ENCODE peak calls at places on chromosomes 6 and 20, in eight cellular contexts. W, T, H, U, K, G, F and Y are unnamed samples.

GRCh38 chr20:10924628-10925266 is 250.9 kb upstream of the JAG1 start:
- DNase-seq in W (no peak), T (no peak), H (peak), U (peak), K (no peak), G (no peak), F (peak), Y (no peak)

GRCh38 chr6:49693512-49693911 is 19.8 kb downstream of the CRISP2 start:
- DNase-seq in W (no peak), T (no peak), H (no peak), U (no peak), K (no peak), G (no peak), F (no peak), Y (no peak)

GRCh38 chr6:135217663-135218062 is 36.6 kb downstream of the MYB start:
- DNase-seq in W (no peak), T (no peak), H (no peak), U (no peak), K (no peak), G (no peak), F (no peak), Y (no peak)

GRCh38 chr20:17864791-17865190 is 103.8 kb downstream of the SNX5 start:
- DNase-seq in W (no peak), T (no peak), H (no peak), U (no peak), K (no peak), G (no peak), F (no peak), Y (no peak)

GRCh38 chr6:33689148-33689494 is 22.4 kb downstream of the UQCC2 start:
- DNase-seq in W (no peak), T (no peak), H (no peak), U (no peak), K (no peak), G (no peak), F (no peak), Y (no peak)

GRCh38 chr20:17735206-17735804 is 35.5 kb downstream of the BANF2 start:
- DNase-seq in W (no peak), T (no peak), H (no peak), U (no peak), K (no peak), G (no peak), F (no peak), Y (no peak)

GRCh38 chr6:35145757-35146156 is 4.6 kb upstream of the TCP11 start:
- DNase-seq in W (no peak), T (no peak), H (no peak), U (no peak), K (no peak), G (no peak), F (no peak), Y (no peak)

GRCh38 chr6:100175814-100176275 is 181.8 kb upstream of the MCHR2 start:
- DNase-seq in W (no peak), T (no peak), H (no peak), U (peak), K (no peak), G (no peak), F (peak), Y (no peak)

GRCh38 chr20:55160996-55161395 is 685.6 kb downstream of the DOK5 start:
- DNase-seq in W (no peak), T (no peak), H (no peak), U (peak), K (no peak), G (no peak), F (peak), Y (no peak)

GRCh38 chr6:7042654-7043545 is 64.9 kb upstream of the RREB1 start:
- DNase-seq in W (no peak), T (no peak), H (no peak), U (no peak), K (peak), G (no peak), F (no peak), Y (no peak)

GRCh38 chr6:71383476-71383875 is 94.9 kb downstream of the OGFRL1 start:
- DNase-seq in W (no peak), T (no peak), H (no peak), U (no peak), K (no peak), G (no peak), F (no peak), Y (no peak)

GRCh38 chr6:77463881-77464867 is 883 bp upstream of the HTR1B start:
- DNase-seq in W (no peak), T (no peak), H (no peak), U (no peak), K (peak), G (peak), F (no peak), Y (no peak)

GRCh38 chr6:35014786-35015185 is 125.7 kb downstream of the ANKS1A start:
- DNase-seq in W (no peak), T (no peak), H (no peak), U (no peak), K (no peak), G (no peak), F (peak), Y (no peak)